ENCODE peak calls at places on chromosome 11, in seven cellular contexts. One of them, this sample, is unnamed.

GRCh38 chr11:75668508-75669297 is at the start of gene MAP6:
- DNase-seq in heart right ventricle: peak; percentile 41
- DNase-seq in HepG2: no peak
- DNase-seq in right lobe of liver: no peak
- DNase-seq in kidney: no peak
- DNase-seq in SJSA1: peak; percentile 2
- DNase-seq in GM23248: peak; percentile 71
- DNase-seq in this sample: no peak

GRCh38 chr11:104705475-104706195 is 192.6 kb downstream of the CASP12 start:
- DNase-seq in heart right ventricle: no peak
- DNase-seq in HepG2: no peak
- DNase-seq in right lobe of liver: peak; percentile 50
- DNase-seq in kidney: no peak
- DNase-seq in SJSA1: no peak
- DNase-seq in GM23248: no peak
- DNase-seq in this sample: no peak

GRCh38 chr11:12482839-12483238 is 105.5 kb downstream of the PARVA start:
- DNase-seq in heart right ventricle: peak; percentile 26
- DNase-seq in HepG2: no peak
- DNase-seq in right lobe of liver: peak; percentile 67
- DNase-seq in kidney: no peak
- DNase-seq in SJSA1: no peak
- DNase-seq in GM23248: no peak
- DNase-seq in this sample: no peak

GRCh38 chr11:91876746-91877145 is 347.9 kb upstream of the FAT3 start:
- DNase-seq in heart right ventricle: no peak
- DNase-seq in HepG2: no peak
- DNase-seq in right lobe of liver: no peak
- DNase-seq in kidney: no peak
- DNase-seq in SJSA1: no peak
- DNase-seq in GM23248: no peak
- DNase-seq in this sample: no peak

GRCh38 chr11:41245184-41245583 is 214.3 kb downstream of the LRRC4C start:
- DNase-seq in heart right ventricle: peak; percentile 8
- DNase-seq in HepG2: no peak
- DNase-seq in right lobe of liver: no peak
- DNase-seq in kidney: peak; percentile 46
- DNase-seq in SJSA1: no peak
- DNase-seq in GM23248: no peak
- DNase-seq in this sample: peak; percentile 42

GRCh38 chr11:120390585-120390922 is 54.3 kb downstream of the ARHGEF12 start:
- DNase-seq in heart right ventricle: no peak
- DNase-seq in HepG2: peak; percentile 32
- DNase-seq in right lobe of liver: no peak
- DNase-seq in kidney: no peak
- DNase-seq in SJSA1: no peak
- DNase-seq in GM23248: no peak
- DNase-seq in this sample: no peak

GRCh38 chr11:70764356-70764905 is 366.1 kb downstream of the CTTN start:
- DNase-seq in heart right ventricle: no peak
- DNase-seq in HepG2: no peak
- DNase-seq in right lobe of liver: no peak
- DNase-seq in kidney: no peak
- DNase-seq in SJSA1: no peak
- DNase-seq in GM23248: no peak
- DNase-seq in this sample: no peak

GRCh38 chr11:57073121-57073520 is 84.4 kb downstream of the OR5AK2 start:
- DNase-seq in heart right ventricle: no peak
- DNase-seq in HepG2: no peak
- DNase-seq in right lobe of liver: no peak
- DNase-seq in kidney: no peak
- DNase-seq in SJSA1: no peak
- DNase-seq in GM23248: peak; percentile 38
- DNase-seq in this sample: no peak

GRCh38 chr11:133990501-133990900 is 33.7 kb upstream of the IGSF9B start:
- DNase-seq in heart right ventricle: no peak
- DNase-seq in HepG2: no peak
- DNase-seq in right lobe of liver: no peak
- DNase-seq in kidney: no peak
- DNase-seq in SJSA1: no peak
- DNase-seq in GM23248: no peak
- DNase-seq in this sample: no peak

GRCh38 chr11:65851811-65852507 is 6.0 kb downstream of the CFL1 start:
- DNase-seq in heart right ventricle: no peak
- DNase-seq in HepG2: no peak
- DNase-seq in right lobe of liver: no peak
- DNase-seq in kidney: no peak
- DNase-seq in SJSA1: no peak
- DNase-seq in GM23248: no peak
- DNase-seq in this sample: peak; percentile 57

GRCh38 chr11:57663975-57664374 is 3.9 kb upstream of the ZDHHC5 start:
- DNase-seq in heart right ventricle: no peak
- DNase-seq in HepG2: no peak
- DNase-seq in right lobe of liver: no peak
- DNase-seq in kidney: no peak
- DNase-seq in SJSA1: no peak
- DNase-seq in GM23248: no peak
- DNase-seq in this sample: no peak

GRCh38 chr11:115215694-115216615 is 288.3 kb downstream of the CADM1 start:
- DNase-seq in heart right ventricle: no peak
- DNase-seq in HepG2: peak; percentile 16
- DNase-seq in right lobe of liver: no peak
- DNase-seq in kidney: no peak
- DNase-seq in SJSA1: no peak
- DNase-seq in GM23248: peak; percentile 19
- DNase-seq in this sample: no peak

GRCh38 chr11:72234920-72235319 is 9.1 kb downstream of the PHOX2A start:
- DNase-seq in heart right ventricle: no peak
- DNase-seq in HepG2: no peak
- DNase-seq in right lobe of liver: peak; percentile 33
- DNase-seq in kidney: no peak
- DNase-seq in SJSA1: no peak
- DNase-seq in GM23248: no peak
- DNase-seq in this sample: peak; percentile 61

GRCh38 chr11:33869511-33870422 is 22.1 kb downstream of the LMO2 start:
- DNase-seq in heart right ventricle: peak; percentile 63
- DNase-seq in HepG2: no peak
- DNase-seq in right lobe of liver: no peak
- DNase-seq in kidney: peak; percentile 79
- DNase-seq in SJSA1: peak; percentile 9
- DNase-seq in GM23248: peak; percentile 67
- DNase-seq in this sample: peak; percentile 77

GRCh38 chr11:65489061-65489705 is 9.7 kb upstream of the MALAT1 start:
- DNase-seq in heart right ventricle: peak; percentile 72
- DNase-seq in HepG2: peak; percentile 84
- DNase-seq in right lobe of liver: peak; percentile 62
- DNase-seq in kidney: peak; percentile 93
- DNase-seq in SJSA1: peak; percentile 99
- DNase-seq in GM23248: peak; percentile 92
- DNase-seq in this sample: peak; percentile 64

GRCh38 chr11:44848203-44848962 is 102.3 kb downstream of the TP53I11 start:
- DNase-seq in heart right ventricle: no peak
- DNase-seq in HepG2: no peak
- DNase-seq in right lobe of liver: no peak
- DNase-seq in kidney: peak; percentile 53
- DNase-seq in SJSA1: no peak
- DNase-seq in GM23248: no peak
- DNase-seq in this sample: no peak

GRCh38 chr11:21975242-21975641 is 217.6 kb upstream of the ANO5 start:
- DNase-seq in heart right ventricle: no peak
- DNase-seq in HepG2: no peak
- DNase-seq in right lobe of liver: no peak
- DNase-seq in kidney: no peak
- DNase-seq in SJSA1: no peak
- DNase-seq in GM23248: no peak
- DNase-seq in this sample: no peak

GRCh38 chr11:116231540-116231939 is 541.2 kb downstream of the BUD13 start:
- DNase-seq in heart right ventricle: no peak
- DNase-seq in HepG2: no peak
- DNase-seq in right lobe of liver: no peak
- DNase-seq in kidney: no peak
- DNase-seq in SJSA1: no peak
- DNase-seq in GM23248: no peak
- DNase-seq in this sample: no peak

GRCh38 chr11:92663539-92663938 is 305.9 kb upstream of the MTNR1B start:
- DNase-seq in heart right ventricle: no peak
- DNase-seq in HepG2: no peak
- DNase-seq in right lobe of liver: no peak
- DNase-seq in kidney: no peak
- DNase-seq in SJSA1: no peak
- DNase-seq in GM23248: peak; percentile 10
- DNase-seq in this sample: no peak

GRCh38 chr11:208177-208916 is 839 bp downstream of the RIC8A start:
- DNase-seq in heart right ventricle: peak; percentile 85
- DNase-seq in HepG2: peak; percentile 55
- DNase-seq in right lobe of liver: peak; percentile 87
- DNase-seq in kidney: peak; percentile 94
- DNase-seq in SJSA1: peak; percentile 78
- DNase-seq in GM23248: peak; percentile 93
- DNase-seq in this sample: peak; percentile 93

GRCh38 chr11:83014951-83015350 is 56.7 kb downstream of the RAB30 start:
- DNase-seq in heart right ventricle: no peak
- DNase-seq in HepG2: no peak
- DNase-seq in right lobe of liver: no peak
- DNase-seq in kidney: no peak
- DNase-seq in SJSA1: no peak
- DNase-seq in GM23248: no peak
- DNase-seq in this sample: no peak

GRCh38 chr11:73759520-73760065 is 1.3 kb downstream of the RAB6A start:
- DNase-seq in heart right ventricle: no peak
- DNase-seq in HepG2: no peak
- DNase-seq in right lobe of liver: no peak
- DNase-seq in kidney: no peak
- DNase-seq in SJSA1: peak; percentile 10
- DNase-seq in GM23248: peak; percentile 77
- DNase-seq in this sample: no peak

GRCh38 chr11:27505781-27506180 is 788 bp downstream of the LIN7C start:
- DNase-seq in heart right ventricle: no peak
- DNase-seq in HepG2: peak; percentile 4
- DNase-seq in right lobe of liver: no peak
- DNase-seq in kidney: no peak
- DNase-seq in SJSA1: no peak
- DNase-seq in GM23248: no peak
- DNase-seq in this sample: no peak
- H3K4me1 ChIP-seq in heart right ventricle: peaks cover 53% of the 10 kb centered on the region
- H3K4me1 ChIP-seq in HepG2: peaks cover 49% of the 10 kb centered on the region
- H3K4me1 ChIP-seq in right lobe of liver: peaks cover 26% of the 10 kb centered on the region
- H3K4me1 ChIP-seq in kidney: peaks cover 9% of the 10 kb centered on the region
- H3K4me1 ChIP-seq in SJSA1: peaks cover 12% of the 10 kb centered on the region
- H3K4me1 ChIP-seq in GM23248: peaks cover 29% of the 10 kb centered on the region
- H3K4me1 ChIP-seq in this sample: peaks cover 27% of the 10 kb centered on the region

GRCh38 chr11:46277623-46278386 is at the start of gene CREB3L1:
- DNase-seq in heart right ventricle: peak; percentile 59
- DNase-seq in HepG2: no peak
- DNase-seq in right lobe of liver: no peak
- DNase-seq in kidney: peak; percentile 73
- DNase-seq in SJSA1: no peak
- DNase-seq in GM23248: peak; percentile 59
- DNase-seq in this sample: peak; percentile 80

GRCh38 chr11:46278387-46279173 is 1.1 kb downstream of the CREB3L1 start:
- DNase-seq in heart right ventricle: peak; percentile 62
- DNase-seq in HepG2: no peak
- DNase-seq in right lobe of liver: no peak
- DNase-seq in kidney: peak; percentile 80
- DNase-seq in SJSA1: peak; percentile 81
- DNase-seq in GM23248: peak; percentile 86
- DNase-seq in this sample: peak; percentile 89

GRCh38 chr11:46281374-46281831 is 3.9 kb downstream of the CREB3L1 start:
- DNase-seq in heart right ventricle: no peak
- DNase-seq in HepG2: no peak
- DNase-seq in right lobe of liver: no peak
- DNase-seq in kidney: peak; percentile 64
- DNase-seq in SJSA1: peak; percentile 93
- DNase-seq in GM23248: peak; percentile 49
- DNase-seq in this sample: no peak

GRCh38 chr11:46277313-46277622 is 194 bp upstream of the CREB3L1 start:
- DNase-seq in heart right ventricle: no peak
- DNase-seq in HepG2: no peak
- DNase-seq in right lobe of liver: no peak
- DNase-seq in kidney: no peak
- DNase-seq in SJSA1: peak; percentile 64
- DNase-seq in GM23248: peak; percentile 92
- DNase-seq in this sample: no peak

GRCh38 chr11:46279393-46280099 is 2.1 kb downstream of the CREB3L1 start:
- DNase-seq in heart right ventricle: peak; percentile 64
- DNase-seq in HepG2: no peak
- DNase-seq in right lobe of liver: no peak
- DNase-seq in kidney: peak; percentile 82
- DNase-seq in SJSA1: peak; percentile 51
- DNase-seq in GM23248: peak; percentile 80
- DNase-seq in this sample: no peak
- H3K4me3 ChIP-seq in heart right ventricle: peak overlapping the region; percentile 78
- H3K4me3 ChIP-seq in HepG2: no peak overlapping the region
- H3K4me3 ChIP-seq in right lobe of liver: no peak overlapping the region
- H3K4me3 ChIP-seq in kidney: no peak overlapping the region
- H3K4me3 ChIP-seq in SJSA1: peak overlapping the region; percentile 71
- H3K4me3 ChIP-seq in GM23248: peak overlapping the region; percentile 92
- H3K4me3 ChIP-seq in this sample: peak overlapping the region; percentile 61

GRCh38 chr11:9577551-9577950 is 4.1 kb downstream of the WEE1 start:
- DNase-seq in heart right ventricle: no peak
- DNase-seq in HepG2: no peak
- DNase-seq in right lobe of liver: no peak
- DNase-seq in kidney: no peak
- DNase-seq in SJSA1: peak; percentile 57
- DNase-seq in GM23248: no peak
- DNase-seq in this sample: no peak

GRCh38 chr11:9575531-9576240 is 2.2 kb downstream of the WEE1 start:
- DNase-seq in heart right ventricle: no peak
- DNase-seq in HepG2: no peak
- DNase-seq in right lobe of liver: no peak
- DNase-seq in kidney: no peak
- DNase-seq in SJSA1: peak; percentile 44
- DNase-seq in GM23248: peak; percentile 45
- DNase-seq in this sample: no peak

GRCh38 chr11:9574556-9574805 is 1.0 kb downstream of the WEE1 start:
- DNase-seq in heart right ventricle: peak; percentile 45
- DNase-seq in HepG2: no peak
- DNase-seq in right lobe of liver: peak; percentile 52
- DNase-seq in kidney: peak; percentile 78
- DNase-seq in SJSA1: no peak
- DNase-seq in GM23248: no peak
- DNase-seq in this sample: peak; percentile 72

GRCh38 chr11:9574806-9575530 is 1.5 kb downstream of the WEE1 start:
- DNase-seq in heart right ventricle: peak; percentile 26
- DNase-seq in HepG2: peak; percentile 82
- DNase-seq in right lobe of liver: peak; percentile 78
- DNase-seq in kidney: no peak
- DNase-seq in SJSA1: peak; percentile 73
- DNase-seq in GM23248: peak; percentile 89
- DNase-seq in this sample: no peak

GRCh38 chr11:9577032-9577431 is 3.6 kb downstream of the WEE1 start:
- DNase-seq in heart right ventricle: no peak
- DNase-seq in HepG2: no peak
- DNase-seq in right lobe of liver: no peak
- DNase-seq in kidney: no peak
- DNase-seq in SJSA1: peak; percentile 22
- DNase-seq in GM23248: peak; percentile 58
- DNase-seq in this sample: no peak
- H3K36me3 ChIP-seq in heart right ventricle: peaks cover 31% of the 10 kb centered on the region
- H3K36me3 ChIP-seq in HepG2: peaks cover 8% of the 10 kb centered on the region
- H3K36me3 ChIP-seq in right lobe of liver: no peaks in the 10 kb centered on the region
- H3K36me3 ChIP-seq in kidney: no peaks in the 10 kb centered on the region
- H3K36me3 ChIP-seq in SJSA1: peaks cover 76% of the 10 kb centered on the region
- H3K36me3 ChIP-seq in GM23248: peaks cover 59% of the 10 kb centered on the region
- H3K36me3 ChIP-seq in this sample: peaks cover 8% of the 10 kb centered on the region

GRCh38 chr11:77130763-77131513 is 2.9 kb downstream of the MYO7A start:
- DNase-seq in heart right ventricle: peak; percentile 82
- DNase-seq in HepG2: peak; percentile 82
- DNase-seq in right lobe of liver: peak; percentile 96
- DNase-seq in kidney: peak; percentile 84
- DNase-seq in SJSA1: no peak
- DNase-seq in GM23248: no peak
- DNase-seq in this sample: no peak
- H3K4me1 ChIP-seq in heart right ventricle: peaks cover 27% of the 10 kb centered on the region
- H3K4me1 ChIP-seq in HepG2: peaks cover 58% of the 10 kb centered on the region
- H3K4me1 ChIP-seq in right lobe of liver: peaks cover 53% of the 10 kb centered on the region
- H3K4me1 ChIP-seq in kidney: peaks cover 26% of the 10 kb centered on the region
- H3K4me1 ChIP-seq in SJSA1: peaks cover 18% of the 10 kb centered on the region
- H3K4me1 ChIP-seq in GM23248: peaks cover 7% of the 10 kb centered on the region
- H3K4me1 ChIP-seq in this sample: peaks cover 20% of the 10 kb centered on the region

This sample was measured in upper lobe of right lung.